ENCODE peak calls at places on chromosomes 11 and 22, in nine cellular contexts. K is hepatocyte, C is esophagus squamous epithelium, Q is bronchial epithelial cell, H is DND-41, S is heart left ventricle, B is lower leg skin, W is psoas muscle, V is astrocyte of the spinal cord. A is an unnamed sample.

GRCh38 chr11:50333861-50334260 is 301.2 kb downstream of the OR4C45 start:
- DNase-seq in K (no peak), C (no peak), Q (peak), H (no peak), S (no peak), B (no peak), W (no peak), V (no peak), A (no peak)

GRCh38 chr11:78414321-78415051 is 3.1 kb downstream of the GAB2 start:
- DNase-seq in K (peak), C (no peak), Q (peak), H (no peak), S (no peak), B (no peak), W (no peak), V (peak), A (no peak)

GRCh38 chr11:61976420-61976800 is 9.0 kb upstream of the FTH1 start:
- DNase-seq in K (no peak), C (no peak), Q (no peak), H (no peak), S (no peak), B (no peak), W (no peak), V (no peak), A (no peak)

GRCh38 chr11:60930394-60930793 is 6.1 kb downstream of the TMEM132A start:
- DNase-seq in K (no peak), C (no peak), Q (no peak), H (no peak), S (no peak), B (no peak), W (no peak), V (no peak), A (no peak)

GRCh38 chr11:34395916-34396555 is 38.2 kb upstream of the ABTB2 start:
- DNase-seq in K (no peak), C (no peak), Q (peak), H (no peak), S (no peak), B (no peak), W (no peak), V (peak), A (peak)

GRCh38 chr11:104765401-104765800 is 132.9 kb downstream of the CASP12 start:
- DNase-seq in K (no peak), C (no peak), Q (no peak), H (no peak), S (no peak), B (no peak), W (no peak), V (no peak), A (no peak)

GRCh38 chr11:120929664-120930154 is 94.2 kb upstream of the TBCEL start:
- DNase-seq in K (peak), C (no peak), Q (peak), H (peak), S (peak), B (no peak), W (no peak), V (peak), A (peak)

GRCh38 chr11:8260202-8260996 is 3.3 kb downstream of the LMO1 start:
- DNase-seq in K (no peak), C (no peak), Q (no peak), H (no peak), S (no peak), B (no peak), W (no peak), V (no peak), A (no peak)

GRCh38 chr11:35173011-35173511 is 34.1 kb downstream of the CD44 start:
- DNase-seq in K (peak), C (no peak), Q (no peak), H (no peak), S (peak), B (no peak), W (no peak), V (no peak), A (no peak)

GRCh38 chr11:47981667-47982404 is 1.5 kb downstream of the PTPRJ start:
- DNase-seq in K (no peak), C (no peak), Q (no peak), H (no peak), S (no peak), B (no peak), W (peak), V (no peak), A (no peak)

GRCh38 chr11:47983464-47984397 is 3.4 kb downstream of the PTPRJ start:
- DNase-seq in K (no peak), C (no peak), Q (no peak), H (no peak), S (no peak), B (no peak), W (no peak), V (peak), A (no peak)

GRCh38 chr11:47979378-47980092 is 824 bp upstream of the PTPRJ start:
- DNase-seq in K (no peak), C (no peak), Q (no peak), H (no peak), S (no peak), B (no peak), W (no peak), V (no peak), A (no peak)

GRCh38 chr11:47980093-47980906 is at the start of gene PTPRJ:
- DNase-seq in K (peak), C (no peak), Q (no peak), H (peak), S (peak), B (no peak), W (peak), V (peak), A (no peak)

DNA sequence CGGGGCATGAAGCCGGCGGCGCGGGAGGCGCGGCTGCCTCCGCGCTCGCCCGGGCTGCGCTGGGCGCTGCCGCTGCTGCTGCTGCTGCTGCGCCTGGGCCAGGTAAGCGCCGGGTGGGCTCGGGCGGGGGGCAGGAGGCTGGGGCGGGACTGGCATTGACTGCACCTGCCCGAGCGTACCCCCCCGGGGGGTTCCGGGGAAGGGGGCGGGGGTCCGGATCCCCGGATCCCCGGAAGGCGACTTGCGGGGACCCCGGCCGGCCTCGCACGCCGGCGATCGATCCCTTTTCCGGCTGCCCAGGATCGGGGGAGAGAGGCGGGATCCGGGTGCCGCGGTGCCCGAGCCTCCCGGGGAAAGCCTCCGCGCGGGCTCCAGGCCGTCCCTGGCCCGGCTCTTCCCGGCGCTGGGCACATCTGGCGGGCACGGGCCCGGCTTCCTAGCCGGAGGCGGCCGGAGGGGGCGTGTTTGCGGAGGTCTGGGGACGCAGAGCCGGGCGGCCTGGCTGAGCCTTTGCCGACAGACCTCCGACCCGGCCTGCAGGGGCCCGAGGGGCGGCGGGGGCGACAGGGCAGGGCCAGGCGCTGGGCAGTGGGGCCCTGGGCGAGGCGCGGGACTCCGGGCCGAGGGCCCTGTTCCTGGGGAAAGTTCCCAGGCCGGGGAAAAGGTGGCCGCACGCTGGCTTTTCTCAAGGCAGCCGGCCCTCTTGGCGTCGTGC is 705 bp downstream of the PTPRJ start:
- DNase-seq in K (peak), C (no peak), Q (no peak), H (no peak), S (peak), B (no peak), W (peak), V (no peak), A (no peak)
- TF ChIP-seq CTCF in K (peak), C (no peak), Q (peak), H (no peak), S (peak), B (no peak), W (peak), V (peak), A (no peak)

GRCh38 chr11:57656936-57657289 is 649 bp upstream of the CLP1 start:
- DNase-seq in K (no peak), C (no peak), Q (no peak), H (no peak), S (no peak), B (no peak), W (no peak), V (no peak), A (no peak)
- H3K4me3 ChIP-seq in K (peak), C (peak), Q (peak), H (peak), S (peak), B (no peak), W (peak), V (peak), A (peak)

DNA sequence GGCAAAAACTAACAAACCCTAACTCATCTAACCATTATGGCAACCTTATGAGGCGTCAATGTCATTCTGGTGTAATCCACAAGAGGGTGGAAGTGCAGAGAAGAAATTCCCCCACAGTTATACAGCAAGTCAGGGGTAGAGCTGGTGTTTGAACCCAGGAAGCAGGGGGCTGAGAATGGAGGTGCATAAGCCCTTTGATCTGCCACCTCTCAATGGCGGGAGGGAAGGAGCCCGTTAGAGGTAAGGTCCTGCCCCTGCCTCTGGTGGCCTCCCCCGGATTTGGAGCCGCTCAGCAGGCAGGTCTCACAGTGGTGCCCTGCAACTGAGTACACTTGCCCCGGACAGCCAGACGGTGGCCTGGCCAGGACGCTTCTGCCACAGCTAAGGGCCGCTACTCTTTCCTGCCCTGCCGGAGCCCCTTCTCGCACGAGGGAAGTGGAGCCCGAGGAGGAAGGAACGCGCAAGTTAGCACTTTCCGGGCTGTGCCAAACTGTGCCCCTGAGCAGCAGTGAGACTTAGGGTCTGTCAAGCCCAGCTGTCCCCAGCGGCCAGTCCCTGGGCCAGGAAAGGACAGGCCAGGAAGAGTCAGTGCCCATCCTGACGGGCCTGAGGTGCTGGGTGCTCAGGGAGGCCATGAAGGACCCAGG is 1.1 kb downstream of the FXYD2 start:
- DNase-seq in K (no peak), C (no peak), Q (no peak), H (peak), S (peak), B (no peak), W (no peak), V (no peak), A (no peak)
- TF ChIP-seq CTCF in K (peak), C (no peak), Q (peak), H (peak), S (no peak), B (no peak), W (no peak), V (peak), A (peak)

GRCh38 chr22:46735747-46736608 is 2.1 kb downstream of the CERK start:
- DNase-seq in K (peak), C (no peak), Q (no peak), H (no peak), S (no peak), B (no peak), W (peak), V (no peak), A (no peak)
- H3K4me3 ChIP-seq in K (no peak), C (peak), Q (no peak), H (no peak), S (peak), B (no peak), W (peak), V (no peak), A (peak)

GRCh38 chr11:115665345-115665901 is 161.2 kb upstream of the CADM1 start:
- DNase-seq in K (no peak), C (no peak), Q (no peak), H (no peak), S (peak), B (no peak), W (no peak), V (no peak), A (no peak)
- TF ChIP-seq CTCF in K (no peak), C (no peak), Q (no peak), H (no peak), S (no peak), B (no peak), W (no peak), V (no peak), A (no peak)

DNA sequence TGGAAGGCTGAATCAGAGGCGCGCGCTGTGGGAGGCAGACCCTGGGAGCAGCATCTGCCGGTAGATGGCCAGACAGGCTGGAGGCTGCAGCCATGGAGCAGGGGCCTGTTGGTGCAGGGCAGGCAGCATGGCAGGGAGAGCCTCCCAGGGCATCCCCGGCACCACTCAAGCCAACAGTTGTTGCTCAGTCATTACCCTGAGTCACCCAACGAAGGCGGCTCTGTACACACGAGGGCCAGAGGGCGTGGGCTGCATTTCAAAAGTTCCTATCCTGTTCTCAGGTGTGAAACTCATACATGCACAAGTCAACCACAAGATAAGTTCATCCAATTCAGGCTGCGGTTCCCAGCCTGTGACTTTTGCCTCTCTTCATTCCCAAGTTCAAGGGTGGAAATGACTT is 2.6 kb downstream of the ANO1 start:
- DNase-seq in K (peak), C (no peak), Q (peak), H (no peak), S (no peak), B (peak), W (no peak), V (no peak), A (no peak)
- H3K4me3 ChIP-seq in K (no peak), C (no peak), Q (no peak), H (no peak), S (no peak), B (no peak), W (no peak), V (no peak), A (no peak)

GRCh38 chr22:50014655-50015401 is 2.3 kb upstream of the IL17REL start:
- DNase-seq in K (peak), C (no peak), Q (no peak), H (no peak), S (no peak), B (no peak), W (no peak), V (no peak), A (no peak)
- TF ChIP-seq CTCF in K (no peak), C (no peak), Q (no peak), H (no peak), S (no peak), B (no peak), W (no peak), V (no peak), A (no peak)

DNA sequence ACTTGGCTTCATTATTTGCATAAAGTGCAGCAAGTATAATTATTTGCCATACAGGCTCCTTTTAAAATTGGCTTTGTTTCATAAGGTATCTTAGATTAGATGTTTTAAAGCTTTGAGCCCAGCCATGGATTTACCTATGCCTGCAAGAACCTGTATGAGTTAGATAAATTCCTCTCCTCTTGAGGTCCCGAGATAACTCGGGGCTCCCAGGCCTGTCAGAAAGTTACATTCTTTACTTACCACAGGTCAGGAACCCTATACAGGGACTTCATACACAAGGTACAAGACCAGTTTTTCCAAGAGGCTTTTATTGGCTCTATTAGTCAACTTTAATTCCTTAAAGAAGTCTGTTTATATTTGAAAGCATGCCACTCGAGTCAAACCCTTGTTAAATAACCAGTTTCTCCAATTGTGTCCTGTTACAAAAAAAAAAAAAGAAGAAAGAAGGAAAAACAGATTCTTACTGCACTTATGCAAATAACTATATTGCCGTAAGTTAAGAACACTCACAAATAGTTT is 2.3 kb upstream of the C1QTNF6 start:
- DNase-seq in K (no peak), C (no peak), Q (peak), H (no peak), S (no peak), B (no peak), W (no peak), V (no peak), A (no peak)
- H3K4me3 ChIP-seq in K (no peak), C (no peak), Q (no peak), H (no peak), S (no peak), B (no peak), W (no peak), V (no peak), A (no peak)

GRCh38 chr11:21142007-21142406 is 472.6 kb downstream of the NELL1 start:
- DNase-seq in K (peak), C (no peak), Q (peak), H (peak), S (no peak), B (no peak), W (no peak), V (no peak), A (no peak)
- TF ChIP-seq CTCF in K (peak), C (no peak), Q (peak), H (peak), S (no peak), B (no peak), W (no peak), V (no peak), A (no peak)

A was measured in HFF-Myc.